ENCODE peak calls at places on chromosomes 12 and 14, in four cellular contexts. C is HL-60, R is SK-N-SH, A is AG04450. S is an unnamed sample.

GRCh38 chr12:116708826-116709756 is 28.8 kb downstream of the SPRING1 start:
- DNase-seq in C (no peak), R (peak; percentile 74), A (no peak), S (no peak)

GRCh38 chr12:50186667-50187066 is 19.5 kb upstream of the CERS5 start:
- DNase-seq in C (no peak), R (no peak), A (no peak), S (no peak)

GRCh38 chr14:32933943-32934890 is 4.5 kb upstream of the NPAS3 start:
- DNase-seq in C (no peak), R (peak; percentile 84), A (no peak), S (peak; percentile 71)

GRCh38 chr14:72495668-72496067 is 398.2 kb downstream of the DPF3 start:
- DNase-seq in C (no peak), R (no peak), A (no peak), S (no peak)

GRCh38 chr12:69985656-69986055 is 160.6 kb downstream of the MYRFL start:
- DNase-seq in C (peak; percentile 1), R (peak; percentile 37), A (no peak), S (no peak)

GRCh38 chr12:131892711-131893604 is 1.5 kb upstream of the ULK1 start:
- DNase-seq in C (no peak), R (no peak), A (no peak), S (no peak)

GRCh38 chr14:94474581-94475031 is 1.4 kb downstream of the SERPINA9 start:
- DNase-seq in C (no peak), R (no peak), A (no peak), S (no peak)

GRCh38 chr14:74257078-74257987 is 18.1 kb downstream of the VSX2 start:
- DNase-seq in C (peak; percentile 8), R (peak; percentile 95), A (no peak), S (no peak)

GRCh38 chr12:15208871-15209656 is 12.2 kb downstream of the RERG start:
- DNase-seq in C (no peak), R (no peak), A (no peak), S (no peak)

GRCh38 chr12:85279449-85280137 is 427 bp upstream of the ALX1 start:
- DNase-seq in C (no peak), R (peak; percentile 54), A (no peak), S (no peak)

GRCh38 chr12:3841783-3842182 is 31.4 kb downstream of the PARP11 start:
- DNase-seq in C (no peak), R (no peak), A (no peak), S (no peak)

GRCh38 chr14:77641534-77642341 is 25.3 kb upstream of the SPTLC2 start:
- DNase-seq in C (peak; percentile 28), R (no peak), A (no peak), S (no peak)

GRCh38 chr14:89351364-89351957 is 65.6 kb downstream of the FOXN3 start:
- DNase-seq in C (no peak), R (no peak), A (no peak), S (no peak)

GRCh38 chr14:22432348-22432976 is 156.6 kb downstream of the DAD1 start:
- DNase-seq in C (no peak), R (no peak), A (peak; percentile 74), S (no peak)

GRCh38 chr12:122880668-122881067 is 15.3 kb downstream of the VPS37B start:
- DNase-seq in C (no peak), R (peak; percentile 71), A (no peak), S (no peak)
- TF ChIP-seq CTCF in C (peak; percentile 2), R (peak; percentile 57), A (peak; percentile 40), S (peak; percentile 69)

GRCh38 chr12:45286621-45287020 is 70.7 kb downstream of the ANO6 start:
- DNase-seq in C (no peak), R (no peak), A (no peak), S (no peak)

GRCh38 chr12:45281994-45282393 is 66.1 kb downstream of the ANO6 start:
- DNase-seq in C (no peak), R (no peak), A (no peak), S (no peak)

GRCh38 chr12:45285717-45286116 is 69.8 kb downstream of the ANO6 start:
- DNase-seq in C (no peak), R (no peak), A (no peak), S (no peak)

GRCh38 chr12:45282411-45282810 is 66.5 kb downstream of the ANO6 start:
- DNase-seq in C (no peak), R (no peak), A (no peak), S (no peak)

GRCh38 chr12:45284096-45284901 is 68.4 kb downstream of the ANO6 start:
- DNase-seq in C (no peak), R (no peak), A (peak; percentile 61), S (no peak)
- TF ChIP-seq CTCF in C (no peak), R (peak; percentile 51), A (peak; percentile 47), S (peak; percentile 42)

GRCh38 chr12:48105867-48106563 is at the start of gene SENP1:
- DNase-seq in C (peak; percentile 63), R (peak; percentile 90), A (peak; percentile 57), S (peak; percentile 88)
- TF ChIP-seq CTCF in C (no peak), R (peak; percentile 21), A (peak; percentile 16), S (peak; percentile 46)

DNA sequence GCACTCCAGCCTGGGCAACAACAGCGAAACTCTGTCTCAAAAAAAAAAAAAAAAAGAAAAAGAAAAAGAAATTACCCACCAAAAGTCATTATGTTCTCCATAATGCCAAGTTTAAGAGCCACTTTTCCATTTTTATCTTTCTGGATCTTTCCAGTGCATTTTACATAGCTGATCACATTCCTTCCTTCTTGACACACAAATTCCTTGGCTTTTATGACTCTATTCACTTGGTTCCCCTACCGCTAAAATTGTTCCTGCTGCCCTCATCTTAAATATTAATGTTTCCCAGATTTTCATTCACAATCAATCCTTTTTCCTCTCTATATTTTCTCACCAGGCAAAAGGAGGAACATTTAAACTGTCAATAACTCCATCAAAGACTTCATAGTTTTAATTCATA is 20.2 kb downstream of the KLHL28 start:
- DNase-seq in C (no peak), R (no peak), A (no peak), S (no peak)
- TF ChIP-seq CTCF in C (no peak), R (no peak), A (no peak), S (no peak)

GRCh38 chr12:63811755-63812154 is 32.0 kb downstream of the RXYLT1 start:
- DNase-seq in C (no peak), R (no peak), A (no peak), S (no peak)

GRCh38 chr12:63814146-63814774 is 30.2 kb upstream of the SRGAP1 start:
- DNase-seq in C (no peak), R (no peak), A (no peak), S (no peak)

GRCh38 chr12:63808631-63809030 is 28.9 kb downstream of the RXYLT1 start:
- DNase-seq in C (no peak), R (no peak), A (no peak), S (no peak)

GRCh38 chr12:63809566-63809965 is 29.9 kb downstream of the RXYLT1 start:
- DNase-seq in C (no peak), R (no peak), A (no peak), S (no peak)

DNA sequence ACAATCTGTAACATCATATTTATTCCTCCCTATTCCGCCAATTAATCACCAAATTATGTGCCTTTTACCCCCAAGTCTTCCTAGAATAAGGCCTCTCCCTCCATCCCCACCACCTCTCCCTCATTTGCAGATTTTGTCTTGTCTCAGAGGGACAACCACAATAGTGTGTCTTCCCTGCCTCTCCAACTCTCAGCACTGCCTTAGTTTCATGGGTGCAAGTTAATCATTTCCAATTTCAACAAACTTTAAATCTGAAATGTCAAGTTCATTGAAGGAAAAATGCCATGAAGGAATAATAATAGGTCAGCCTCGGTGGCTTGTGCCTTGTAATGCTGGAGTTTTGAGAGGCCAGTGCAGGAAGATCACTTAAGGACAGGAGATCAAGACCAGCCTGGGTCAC is 31.6 kb downstream of the RXYLT1 start:
- DNase-seq in C (no peak), R (no peak), A (no peak), S (no peak)
- TF ChIP-seq CTCF in C (no peak), R (no peak), A (no peak), S (no peak)

GRCh38 chr12:79547735-79548347 is 142.9 kb downstream of the PAWR start:
- DNase-seq in C (no peak), R (peak; percentile 56), A (no peak), S (no peak)
- TF ChIP-seq CTCF in C (peak; percentile 32), R (peak; percentile 88), A (peak; percentile 78), S (peak; percentile 87)

GRCh38 chr14:34439090-34439489 is 22.9 kb downstream of the SPTSSA start:
- DNase-seq in C (no peak), R (no peak), A (no peak), S (no peak)
- TF ChIP-seq CTCF in C (no peak), R (peak; percentile 6), A (no peak), S (no peak)

DNA sequence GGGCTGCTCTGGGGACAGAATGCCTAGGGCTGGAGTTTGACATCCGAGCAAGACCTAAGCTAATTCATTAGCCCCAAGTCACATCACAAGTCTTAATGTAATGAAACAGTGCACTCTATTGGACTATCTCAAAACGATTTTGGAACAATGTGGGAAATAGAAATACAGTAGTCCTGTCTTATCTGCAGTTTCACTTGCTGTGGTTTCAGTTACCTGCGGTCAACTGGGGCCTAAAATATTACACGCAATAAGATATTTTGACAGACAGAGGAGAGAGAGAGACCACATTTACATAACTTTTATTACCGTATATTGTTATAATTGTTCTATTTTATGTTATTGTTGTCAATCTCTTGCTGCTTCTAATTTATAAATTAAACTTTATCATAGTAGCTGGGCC is 21.1 kb downstream of the MOAP1 start:
- DNase-seq in C (no peak), R (no peak), A (no peak), S (no peak)
- TF ChIP-seq CTCF in C (no peak), R (no peak), A (no peak), S (no peak)

GRCh38 chr12:24113701-24114100 is 164.2 kb upstream of the SOX5 start:
- DNase-seq in C (no peak), R (no peak), A (no peak), S (no peak)

GRCh38 chr12:24111101-24111500 is 161.6 kb upstream of the SOX5 start:
- DNase-seq in C (no peak), R (no peak), A (no peak), S (no peak)

GRCh38 chr12:24111591-24111990 is 162.1 kb upstream of the SOX5 start:
- DNase-seq in C (no peak), R (no peak), A (no peak), S (no peak)

GRCh38 chr12:24109381-24110039 is 160.0 kb upstream of the SOX5 start:
- DNase-seq in C (no peak), R (peak; percentile 35), A (no peak), S (no peak)
- TF ChIP-seq CTCF in C (peak; percentile 16), R (peak; percentile 73), A (peak; percentile 71), S (peak; percentile 84)

DNA sequence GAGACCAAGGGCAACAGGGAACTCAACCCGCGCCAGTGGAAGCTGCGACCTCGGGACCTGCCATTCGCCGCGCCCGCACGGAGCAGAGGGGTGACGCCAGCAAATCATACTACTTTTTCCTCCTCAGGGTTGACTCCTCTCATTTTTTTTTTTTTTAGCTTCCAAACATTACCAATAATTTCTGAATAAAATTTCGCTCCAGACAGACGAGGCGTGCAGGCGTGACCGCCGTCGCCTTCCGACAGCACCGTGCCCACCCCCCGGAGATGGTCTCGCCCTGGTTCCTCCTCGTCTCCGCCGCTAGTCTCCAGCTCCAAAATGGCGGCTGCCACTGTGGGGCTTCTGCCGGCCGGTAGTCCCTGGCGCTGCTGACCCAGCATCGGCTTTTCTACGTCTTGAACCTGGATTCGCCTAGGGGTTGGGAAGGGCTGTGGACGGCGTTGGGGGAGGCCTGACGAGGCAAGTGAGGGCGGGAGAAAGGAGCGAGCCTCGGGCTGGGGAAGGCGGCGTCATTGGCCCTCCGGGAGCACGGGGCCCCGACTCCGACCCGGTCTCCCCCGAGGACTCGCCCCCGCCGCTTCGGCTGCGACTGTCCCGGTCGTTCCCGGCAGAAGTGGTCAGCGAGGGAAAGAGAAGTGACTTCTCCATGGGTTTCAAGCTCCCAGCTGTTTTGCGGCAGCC is at the start of the genes CPSF2 and NDUFB1:
- DNase-seq in C (peak; percentile 62), R (peak; percentile 95), A (no peak), S (peak; percentile 83)
- TF ChIP-seq CTCF in C (no peak), R (no peak), A (no peak), S (peak; percentile 33)